ENCODE peak calls at places on chromosomes 5 and 9, in ten cellular contexts. I is CD8-positive, alpha-beta T cell; S is colonic mucosa; Z is tibial nerve; U is lung; B is iPS DF 6.9; W is endodermal cell; Y is breast epithelium; F is Peyer's patch; X is kidney. V is an unnamed sample.

GRCh38 chr5:74598731-74599624 is 41.5 kb downstream of the ENC1 start:
- DNase-seq in I (no peak), S (no peak), Z (no peak), U (no peak), B (no peak), W (no peak), Y (no peak), F (no peak), X (no peak), V (no peak)

GRCh38 chr9:30349526-30350513 is 2034.6 kb upstream of the ACO1 start:
- DNase-seq in I (no peak), S (no peak), Z (no peak), U (no peak), B (no peak), W (no peak), Y (no peak), F (no peak), X (peak; percentile 40), V (no peak)

GRCh38 chr5:177336112-177336511 is 15.4 kb downstream of the LMAN2 start:
- DNase-seq in I (no peak), S (no peak), Z (no peak), U (no peak), B (no peak), W (no peak), Y (no peak), F (no peak), X (peak; percentile 46), V (no peak)

GRCh38 chr9:111158375-111158774 is 120.1 kb upstream of the LPAR1 start:
- DNase-seq in I (no peak), S (no peak), Z (peak; percentile 33), U (no peak), B (no peak), W (no peak), Y (no peak), F (no peak), X (no peak), V (no peak)

GRCh38 chr5:84764227-84764626 is 379.5 kb upstream of the EDIL3 start:
- DNase-seq in I (no peak), S (no peak), Z (no peak), U (no peak), B (peak; percentile 5), W (peak; percentile 56), Y (no peak), F (no peak), X (no peak), V (no peak)

GRCh38 chr5:54867310-54867944 is 118.0 kb downstream of the ESM1 start:
- DNase-seq in I (no peak), S (no peak), Z (no peak), U (no peak), B (no peak), W (no peak), Y (no peak), F (no peak), X (no peak), V (no peak)

GRCh38 chr5:181186902-181187499 is 18.0 kb downstream of the TRIM7 start:
- DNase-seq in I (no peak), S (no peak), Z (no peak), U (no peak), B (no peak), W (no peak), Y (no peak), F (no peak), X (no peak), V (no peak)

GRCh38 chr9:136796238-136796774 is at the start of gene CCDC183:
- DNase-seq in I (no peak), S (no peak), Z (no peak), U (no peak), B (no peak), W (no peak), Y (no peak), F (no peak), X (no peak), V (no peak)

GRCh38 chr5:88979244-88979643 is 96.3 kb upstream of the MEF2C start:
- DNase-seq in I (no peak), S (no peak), Z (no peak), U (no peak), B (no peak), W (no peak), Y (no peak), F (no peak), X (no peak), V (no peak)

GRCh38 chr9:129879103-129879699 is 43.9 kb downstream of the USP20 start:
- DNase-seq in I (no peak), S (no peak), Z (no peak), U (no peak), B (no peak), W (no peak), Y (no peak), F (no peak), X (no peak), V (no peak)

GRCh38 chr9:129876815-129877214 is 41.6 kb downstream of the USP20 start:
- DNase-seq in I (no peak), S (no peak), Z (no peak), U (no peak), B (no peak), W (no peak), Y (no peak), F (no peak), X (no peak), V (no peak)

GRCh38 chr9:129879991-129880653 is 44.9 kb downstream of the USP20 start:
- DNase-seq in I (no peak), S (no peak), Z (no peak), U (no peak), B (no peak), W (no peak), Y (no peak), F (no peak), X (no peak), V (no peak)

GRCh38 chr9:129875687-129876395 is 40.6 kb downstream of the USP20 start:
- DNase-seq in I (no peak), S (no peak), Z (no peak), U (no peak), B (no peak), W (no peak), Y (no peak), F (no peak), X (no peak), V (no peak)

GRCh38 chr9:129878253-129878652 is 43.0 kb downstream of the USP20 start:
- DNase-seq in I (no peak), S (no peak), Z (no peak), U (no peak), B (no peak), W (no peak), Y (no peak), F (no peak), X (no peak), V (no peak)
- H3K4me3 ChIP-seq in I (no peak overlapping the region), S (no peak overlapping the region), Z (no peak overlapping the region), U (no peak overlapping the region), B (no peak overlapping the region), W (no peak overlapping the region), Y (no peak overlapping the region), F (no peak overlapping the region), X (no peak overlapping the region), V (no peak overlapping the region)

GRCh38 chr9:132669329-132669635 is 501 bp downstream of the DDX31 start:
- DNase-seq in I (no peak), S (no peak), Z (no peak), U (no peak), B (no peak), W (no peak), Y (no peak), F (no peak), X (no peak), V (no peak)
- H3K4me3 ChIP-seq in I (peak overlapping the region; percentile 100), S (peak overlapping the region; percentile 88), Z (peak overlapping the region; percentile 81), U (peak overlapping the region; percentile 98), B (peak overlapping the region; percentile 94), W (peak overlapping the region; percentile 96), Y (peak overlapping the region; percentile 98), F (peak overlapping the region; percentile 90), X (peak overlapping the region; percentile 98), V (peak overlapping the region; percentile 81)

GRCh38 chr5:56819027-56819881 is 3.9 kb downstream of the MAP3K1 start:
- DNase-seq in I (no peak), S (no peak), Z (no peak), U (no peak), B (no peak), W (no peak), Y (no peak), F (no peak), X (no peak), V (no peak)
- H3K4me3 ChIP-seq in I (peak overlapping the region; percentile 11), S (peak overlapping the region; percentile 3), Z (no peak overlapping the region), U (no peak overlapping the region), B (no peak overlapping the region), W (no peak overlapping the region), Y (peak overlapping the region; percentile 80), F (peak overlapping the region; percentile 18), X (peak overlapping the region; percentile 55), V (no peak overlapping the region)

GRCh38 chr5:143094087-143094511 is 309.4 kb downstream of the NR3C1 start:
- DNase-seq in I (peak; percentile 25), S (no peak), Z (no peak), U (no peak), B (peak; percentile 31), W (peak; percentile 97), Y (no peak), F (no peak), X (no peak), V (no peak)

DNA sequence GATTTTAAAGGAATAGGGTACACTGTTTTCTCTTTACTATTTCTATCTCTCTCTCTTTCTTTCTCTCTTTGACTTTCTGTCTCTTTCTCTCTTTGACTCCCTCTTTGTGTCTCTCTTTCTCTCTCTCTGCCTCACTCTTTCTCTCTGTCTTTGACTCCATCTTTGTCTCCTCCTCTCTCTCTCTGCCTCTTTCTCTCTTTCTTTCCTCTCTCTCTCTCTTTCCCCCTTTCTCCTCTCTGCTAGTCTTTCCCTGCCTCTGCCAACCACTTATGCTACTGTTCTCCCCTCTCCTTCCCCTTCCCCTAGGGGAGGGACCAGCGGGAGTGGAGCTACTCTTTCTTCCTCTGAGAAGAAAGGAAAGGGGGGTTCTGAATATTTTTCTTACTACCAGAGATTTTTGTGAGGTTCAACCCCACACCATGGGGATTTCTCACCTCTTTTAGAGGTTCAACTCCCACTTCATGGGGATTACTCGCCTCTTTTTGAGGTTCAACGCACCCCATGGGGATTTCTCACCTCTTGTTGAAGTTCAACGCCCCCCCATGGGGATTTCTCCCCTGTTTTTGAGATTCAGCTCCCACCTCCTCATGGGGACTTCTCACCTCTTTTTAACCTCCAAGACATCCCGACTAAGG is 309.9 kb downstream of the NR3C1 start:
- DNase-seq in I (no peak), S (no peak), Z (no peak), U (no peak), B (no peak), W (no peak), Y (no peak), F (no peak), X (no peak), V (no peak)
- H3K4me3 ChIP-seq in I (no peak overlapping the region), S (no peak overlapping the region), Z (no peak overlapping the region), U (no peak overlapping the region), B (no peak overlapping the region), W (peak overlapping the region; percentile 71), Y (peak overlapping the region; percentile 30), F (no peak overlapping the region), X (no peak overlapping the region), V (no peak overlapping the region)

DNA sequence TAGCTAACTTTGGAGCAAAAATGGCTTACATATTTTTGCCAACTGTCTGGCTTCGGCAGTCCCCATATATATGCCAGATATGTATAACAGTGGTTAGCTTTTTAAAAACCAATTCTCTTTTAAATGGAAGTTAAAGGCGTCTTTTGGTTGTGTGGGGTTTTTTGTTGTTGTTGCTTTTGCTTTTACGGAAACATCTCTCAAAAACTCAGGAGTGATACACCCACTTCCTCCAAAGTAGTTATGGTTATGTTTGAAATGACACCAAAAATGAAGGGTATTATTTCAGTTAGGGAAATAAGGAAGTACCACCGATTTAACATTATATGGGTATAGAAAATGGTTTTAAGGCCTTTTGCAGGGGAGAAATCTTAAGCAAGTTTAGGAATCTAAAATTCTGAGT is 2.3 kb downstream of the CNOT8 start:
- DNase-seq in I (no peak), S (no peak), Z (no peak), U (no peak), B (no peak), W (no peak), Y (no peak), F (no peak), X (no peak), V (no peak)
- H3K4me3 ChIP-seq in I (peak overlapping the region; percentile 76), S (peak overlapping the region; percentile 78), Z (no peak overlapping the region), U (no peak overlapping the region), B (no peak overlapping the region), W (peak overlapping the region; percentile 95), Y (peak overlapping the region; percentile 78), F (peak overlapping the region; percentile 87), X (peak overlapping the region; percentile 91), V (peak overlapping the region; percentile 82)

V was measured in dorsolateral prefrontal cortex.